ENCODE peak calls at places on chromosomes 12 and 14, in six cellular contexts. Y, Q, M, N, P and A are unnamed samples.

GRCh38 chr12:5428332-5429221 is 3.3 kb upstream of the NTF3 start:
- DNase-seq in Y (no peak), N (no peak), Q (no peak), M (no peak), P (no peak), A (no peak)

GRCh38 chr12:21697829-21698630 is 40.4 kb upstream of the LDHB start:
- DNase-seq in Y (no peak), Q (no peak), M (no peak), N (peak), P (peak), A (no peak)

GRCh38 chr14:54211562-54212308 is 185.1 kb upstream of the CDKN3 start:
- DNase-seq in P (no peak), Y (no peak), M (no peak), Q (no peak), N (peak), A (no peak)

GRCh38 chr12:120489018-120489417 is 6.9 kb upstream of the DYNLL1 start:
- DNase-seq in Y (no peak), P (no peak), N (no peak), Q (no peak), M (no peak), A (no peak)

GRCh38 chr14:101282418-101282817 is 278.9 kb upstream of the DIO3 start:
- DNase-seq in Q (no peak), P (no peak), N (no peak), Y (no peak), M (no peak), A (no peak)

GRCh38 chr14:69133206-69134125 is 19.5 kb downstream of the DCAF5 start:
- DNase-seq in N (peak), M (peak), Q (no peak), P (no peak), Y (no peak), A (no peak)

GRCh38 chr12:71599213-71599612 is 64.4 kb downstream of the ZFC3H1 start:
- DNase-seq in P (no peak), N (no peak), Q (no peak), M (no peak), Y (no peak), A (no peak)

GRCh38 chr12:116975779-116976393 is 65.1 kb downstream of the FBXW8 start:
- DNase-seq in Q (no peak), N (no peak), M (no peak), Y (no peak), P (no peak), A (no peak)